ENCODE peak calls at places on chromosomes 5 and 9, in five cellular contexts. D is AG10803; M is WERI-Rb-1; K is transverse colon; R is CD8-positive, alpha-beta T cell. F is an unnamed sample.

GRCh38 chr5:179294131-179294780 is 51.0 kb downstream of the ADAMTS2 start:
- DNase-seq in M (no peak), K (no peak), R (no peak), D (peak; percentile 46), F (peak; percentile 13)

GRCh38 chr5:135319928-135320606 is 79.0 kb downstream of the MACROH2A1 start:
- DNase-seq in R (no peak), K (no peak), M (peak; percentile 77), D (no peak), F (no peak)

GRCh38 chr9:112273826-112274225 is 59.6 kb downstream of the PTBP3 start:
- DNase-seq in K (no peak), R (no peak), M (no peak), D (peak; percentile 17), F (no peak)

GRCh38 chr5:93299596-93300308 is 281.3 kb downstream of the NR2F1-AS1 start:
- DNase-seq in D (no peak), K (no peak), M (no peak), R (no peak), F (no peak)

GRCh38 chr9:80320916-80321315 is 749.2 kb downstream of the TLE4 start:
- DNase-seq in R (no peak), D (no peak), K (no peak), M (no peak), F (no peak)

GRCh38 chr9:38344566-38345324 is 47.8 kb upstream of the ALDH1B1 start:
- DNase-seq in D (no peak), R (no peak), K (no peak), M (no peak), F (no peak)

GRCh38 chr9:114110180-114110579 is 11.1 kb upstream of the KIF12 start:
- DNase-seq in K (no peak), R (no peak), D (peak; percentile 91), M (no peak), F (no peak)

GRCh38 chr5:93519737-93520136 is 61.3 kb downstream of the NR2F1-AS1 start:
- DNase-seq in M (no peak), D (no peak), R (no peak), K (no peak), F (no peak)

GRCh38 chr5:152349683-152350526 is 55.2 kb downstream of the NMUR2 start:
- DNase-seq in K (peak; percentile 8), D (peak; percentile 3), R (no peak), M (peak; percentile 48), F (no peak)

GRCh38 chr5:164148292-164148691 is 642.9 kb downstream of the MAT2B start:
- DNase-seq in D (no peak), K (no peak), M (no peak), R (no peak), F (no peak)

GRCh38 chr9:75601280-75601679 is 289.2 kb upstream of the PCSK5 start:
- DNase-seq in M (peak; percentile 17), D (no peak), R (no peak), K (no peak), F (no peak)

GRCh38 chr9:37187713-37188439 is 67.5 kb downstream of the ZCCHC7 start:
- DNase-seq in M (no peak), K (no peak), R (no peak), D (no peak), F (no peak)

GRCh38 chr9:114906922-114907571 is 23.3 kb downstream of the TNFSF8 start:
- DNase-seq in K (no peak), R (no peak), M (peak; percentile 74), D (no peak), F (peak; percentile 28)

GRCh38 chr5:9482381-9482780 is 63.5 kb downstream of the SEMA5A start:
- DNase-seq in D (no peak), M (no peak), R (no peak), K (no peak), F (no peak)

GRCh38 chr5:9480499-9480898 is 65.4 kb downstream of the SEMA5A start:
- DNase-seq in K (no peak), R (no peak), M (no peak), D (no peak), F (no peak)

GRCh38 chr5:9479981-9480380 is 65.9 kb downstream of the SEMA5A start:
- DNase-seq in D (no peak), K (no peak), M (no peak), R (no peak), F (no peak)

GRCh38 chr5:9483779-9484178 is 62.1 kb downstream of the SEMA5A start:
- DNase-seq in K (no peak), M (no peak), D (no peak), R (no peak), F (no peak)

DNA sequence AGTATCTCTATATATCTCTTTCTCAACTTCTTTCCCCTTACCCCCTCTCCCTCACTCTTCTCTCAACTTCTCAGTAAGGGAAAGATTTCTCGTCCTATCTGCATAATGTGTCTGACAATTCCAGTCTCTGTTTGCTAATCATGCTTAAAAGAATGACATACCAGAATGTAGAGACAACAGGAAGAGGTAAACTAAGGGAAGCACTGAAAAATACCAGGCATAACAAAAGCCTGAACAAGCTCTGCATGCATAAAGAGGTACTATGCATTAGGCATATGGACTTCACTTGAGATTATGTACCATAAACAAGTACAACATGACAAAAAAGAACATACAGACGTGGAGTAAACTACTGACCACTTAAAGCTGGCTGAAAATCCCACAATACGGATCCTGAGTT is 62.6 kb downstream of the SEMA5A start:
- DNase-seq in R (no peak), M (no peak), D (peak; percentile 37), K (no peak), F (no peak)
- H3K4me3 ChIP-seq in R (no peak overlapping the region), M (no peak overlapping the region), D (no peak overlapping the region), K (no peak overlapping the region), F (no peak overlapping the region)

GRCh38 chr9:27377147-27377807 is 80.3 kb upstream of the EQTN start:
- DNase-seq in R (no peak), D (no peak), M (peak; percentile 12), K (no peak), F (no peak)
- H3K4me3 ChIP-seq in R (no peak overlapping the region), D (no peak overlapping the region), M (no peak overlapping the region), K (no peak overlapping the region), F (no peak overlapping the region)

GRCh38 chr9:89179535-89179919 is 909 bp upstream of the SHC3 start:
- DNase-seq in R (no peak), M (no peak), K (no peak), D (peak; percentile 56), F (no peak)

GRCh38 chr9:89182369-89182768 is 3.8 kb upstream of the SHC3 start:
- DNase-seq in K (no peak), M (no peak), R (no peak), D (no peak), F (no peak)

GRCh38 chr9:89177401-89178161 is 1.0 kb downstream of the SHC3 start:
- DNase-seq in M (peak; percentile 13), R (no peak), K (no peak), D (peak; percentile 15), F (no peak)

GRCh38 chr9:89178162-89179120 is at the start of gene SHC3:
- DNase-seq in K (no peak), M (peak; percentile 27), D (peak; percentile 15), R (no peak), F (no peak)

GRCh38 chr9:89179920-89180667 is 1.5 kb upstream of the SHC3 start:
- DNase-seq in R (no peak), K (peak; percentile 86), M (peak; percentile 93), D (peak; percentile 94), F (no peak)
- H3K4me3 ChIP-seq in R (peak overlapping the region; percentile 28), K (peak overlapping the region; percentile 20), M (peak overlapping the region; percentile 49), D (peak overlapping the region; percentile 57), F (peak overlapping the region; percentile 32)

GRCh38 chr5:105639068-105639467 is 2031.7 kb downstream of the EFNA5 start:
- DNase-seq in R (no peak), K (no peak), D (no peak), M (no peak), F (no peak)
- H3K4me3 ChIP-seq in R (no peak overlapping the region), K (no peak overlapping the region), D (no peak overlapping the region), M (no peak overlapping the region), F (no peak overlapping the region)

DNA sequence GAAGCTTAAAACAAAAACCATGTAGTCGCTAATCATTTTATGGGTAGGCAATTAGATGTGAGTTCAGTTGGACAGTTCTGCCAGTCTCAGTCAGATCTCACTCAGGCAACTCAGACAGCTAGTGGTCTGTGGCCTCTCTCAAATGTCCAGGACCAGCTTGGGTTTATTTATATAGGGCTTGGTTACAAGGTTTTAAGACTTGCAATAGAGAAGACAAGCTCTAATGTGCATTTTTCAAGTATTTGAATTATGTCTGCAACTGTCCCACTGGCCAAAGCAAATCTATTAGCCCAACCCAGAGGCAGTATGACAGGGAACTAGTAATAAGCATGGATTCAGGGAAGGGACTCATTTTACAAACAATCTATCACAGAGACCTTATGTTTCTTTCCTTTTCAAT is 98.7 kb upstream of the GOLGA1 start:
- DNase-seq in M (no peak), D (no peak), R (no peak), K (no peak), F (no peak)
- H3K4me3 ChIP-seq in M (no peak overlapping the region), D (no peak overlapping the region), R (no peak overlapping the region), K (no peak overlapping the region), F (no peak overlapping the region)

GRCh38 chr9:72552356-72552755 is 30.9 kb downstream of the TMC1 start:
- DNase-seq in D (no peak), R (no peak), M (peak; percentile 20), K (no peak), F (no peak)

GRCh38 chr9:72551306-72551705 is 29.9 kb downstream of the TMC1 start:
- DNase-seq in D (no peak), R (no peak), M (peak; percentile 79), K (no peak), F (no peak)

GRCh38 chr9:72560086-72560485 is 38.7 kb downstream of the TMC1 start:
- DNase-seq in R (no peak), K (no peak), D (no peak), M (no peak), F (no peak)

GRCh38 chr9:72557549-72557948 is 36.1 kb downstream of the TMC1 start:
- DNase-seq in M (no peak), D (peak; percentile 95), R (no peak), K (peak; percentile 23), F (no peak)

DNA sequence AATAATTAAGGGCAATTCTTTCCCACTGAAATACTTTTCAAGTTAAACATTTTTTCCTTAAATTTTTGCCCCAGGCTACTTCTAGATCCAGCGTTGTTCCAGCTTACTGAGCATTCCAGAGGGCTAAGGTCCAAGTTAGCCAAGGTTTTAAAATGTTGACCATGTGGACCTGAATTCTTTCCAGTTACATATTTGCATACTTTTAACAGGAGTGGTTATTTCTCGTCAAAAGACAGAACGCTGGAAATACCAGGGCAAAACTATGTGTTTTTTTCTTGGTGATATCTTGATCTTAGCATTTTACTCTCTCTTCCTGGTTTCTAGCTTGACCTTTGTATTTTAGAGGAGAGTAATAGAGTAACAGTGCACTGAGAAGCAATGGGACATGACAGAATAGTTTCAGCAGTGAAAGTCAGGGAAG is 32.8 kb downstream of the TMC1 start:
- DNase-seq in D (peak; percentile 99), K (no peak), R (no peak), M (no peak), F (no peak)
- H3K4me3 ChIP-seq in D (no peak overlapping the region), K (no peak overlapping the region), R (no peak overlapping the region), M (no peak overlapping the region), F (no peak overlapping the region)

F was measured in CD8-positive, alpha-beta memory T cell.